ENCODE peak calls at places on chromosomes 4 and X, in five cellular contexts. Q, R, V, D and P are unnamed samples.

GRCh38 chr4:47002593-47002992 is 9.2 kb upstream of the GABRA4 start:
- DNase-seq in Q (no peak), R (no peak), V (no peak), D (peak; percentile 64), P (no peak)

GRCh38 chrX:52576946-52577345 is 60.1 kb upstream of the XAGE1B start:
- DNase-seq in Q (no peak), R (no peak), V (no peak), D (no peak), P (no peak)

GRCh38 chr4:10647811-10648210 is 36.8 kb downstream of the CLNK start:
- DNase-seq in Q (no peak), R (no peak), V (no peak), D (no peak), P (no peak)

GRCh38 chr4:20408596-20408995 is 156.9 kb downstream of the SLIT2 start:
- DNase-seq in Q (no peak), R (no peak), V (no peak), D (no peak), P (no peak)

GRCh38 chr4:5203309-5203708 is 152.0 kb downstream of the STK32B start:
- DNase-seq in Q (no peak), R (no peak), V (no peak), D (no peak), P (no peak)

GRCh38 chr4:21898101-21898500 is 50.5 kb downstream of the KCNIP4 start:
- DNase-seq in Q (no peak), R (no peak), V (no peak), D (no peak), P (no peak)

GRCh38 chr4:159770969-159771368 is 668.1 kb downstream of the RAPGEF2 start:
- DNase-seq in Q (no peak), R (no peak), V (no peak), D (no peak), P (no peak)

GRCh38 chr4:743463-744211 is 38.0 kb downstream of the PCGF3 start:
- DNase-seq in Q (no peak), R (no peak), V (no peak), D (no peak), P (no peak)

GRCh38 chrX:109632906-109633504 is 8.0 kb upstream of the KCNE5 start:
- DNase-seq in Q (no peak), R (no peak), V (no peak), D (peak; percentile 12), P (no peak)

GRCh38 chrX:99033226-99033901 is 1376.7 kb downstream of the PCDH19 start:
- DNase-seq in Q (no peak), R (no peak), V (no peak), D (no peak), P (no peak)

GRCh38 chr4:82718067-82718935 is 80.3 kb downstream of the SCD5 start:
- DNase-seq in Q (no peak), R (no peak), V (no peak), D (no peak), P (no peak)

GRCh38 chr4:14926368-14926767 is 75.9 kb upstream of the CPEB2 start:
- DNase-seq in Q (no peak), R (no peak), V (no peak), D (no peak), P (no peak)

GRCh38 chrX:7191681-7192110 is 43.7 kb upstream of the PUDP start:
- DNase-seq in Q (no peak), R (no peak), V (no peak), D (no peak), P (no peak)

GRCh38 chrX:108165349-108166111 is 74.0 kb downstream of the ATG4A start:
- DNase-seq in Q (peak; percentile 32), R (no peak), V (no peak), D (peak; percentile 20), P (no peak)